ENCODE peak calls at places on chromosome 22, in four cellular contexts. One of them, this sample, is unnamed. For H3K27me3, the result is how much of the 10 kb centered on the place peaks cover.

GRCh38 chr22:40426671-40427070 is 56.3 kb downstream of the SGSM3 start:
- DNase-seq in H1: no peak
- DNase-seq in K562: no peak
- DNase-seq in ovary: no peak
- DNase-seq in this sample: no peak

GRCh38 chr22:49962012-49962750 is 1.6 kb downstream of the PIM3 start:
- DNase-seq in H1: no peak
- DNase-seq in K562: peak
- DNase-seq in ovary: peak
- DNase-seq in this sample: peak

GRCh38 chr22:44583854-44584253 is 85.8 kb upstream of the RTL6 start:
- DNase-seq in H1: no peak
- DNase-seq in K562: no peak
- DNase-seq in ovary: peak
- DNase-seq in this sample: peak

GRCh38 chr22:39414377-39414776 is 14.8 kb downstream of the TAB1 start:
- DNase-seq in H1: no peak
- DNase-seq in K562: no peak
- DNase-seq in ovary: no peak
- DNase-seq in this sample: no peak

GRCh38 chr22:37669586-37669985 is 5.8 kb upstream of the LGALS1 start:
- DNase-seq in H1: no peak
- DNase-seq in K562: no peak
- DNase-seq in ovary: no peak
- DNase-seq in this sample: no peak

GRCh38 chr22:49502126-49502826 is 325.4 kb downstream of the BRD1 start:
- DNase-seq in H1: no peak
- DNase-seq in K562: no peak
- DNase-seq in ovary: no peak
- DNase-seq in this sample: no peak

GRCh38 chr22:25054943-25055511 is 102.5 kb downstream of the KIAA1671 start:
- DNase-seq in H1: no peak
- DNase-seq in K562: no peak
- DNase-seq in ovary: no peak
- DNase-seq in this sample: no peak

GRCh38 chr22:44154431-44154942 is 26.2 kb upstream of the PARVG start:
- DNase-seq in H1: no peak
- DNase-seq in K562: no peak
- DNase-seq in ovary: no peak
- DNase-seq in this sample: no peak

GRCh38 chr22:37483594-37484114 is 2.5 kb downstream of the MFNG start:
- DNase-seq in H1: no peak
- DNase-seq in K562: no peak
- DNase-seq in ovary: no peak
- DNase-seq in this sample: peak

GRCh38 chr22:36775589-36775965 is 342 bp downstream of the IFT27 start:
- DNase-seq in H1: no peak
- DNase-seq in K562: no peak
- DNase-seq in ovary: peak
- DNase-seq in this sample: peak

GRCh38 chr22:41197808-41198585 is 7.1 kb upstream of the L3MBTL2 start:
- DNase-seq in H1: no peak
- DNase-seq in K562: peak
- DNase-seq in ovary: no peak
- DNase-seq in this sample: peak

GRCh38 chr22:27462190-27462589 is 339.4 kb downstream of the MN1 start:
- DNase-seq in H1: no peak
- DNase-seq in K562: no peak
- DNase-seq in ovary: no peak
- DNase-seq in this sample: no peak

GRCh38 chr22:27461470-27461869 is 340.1 kb downstream of the MN1 start:
- DNase-seq in H1: peak
- DNase-seq in K562: no peak
- DNase-seq in ovary: no peak
- DNase-seq in this sample: no peak

GRCh38 chr22:27460596-27461347 is 340.8 kb downstream of the MN1 start:
- DNase-seq in H1: no peak
- DNase-seq in K562: no peak
- DNase-seq in ovary: no peak
- DNase-seq in this sample: no peak

GRCh38 chr22:27466229-27466628 is 335.3 kb downstream of the MN1 start:
- DNase-seq in H1: no peak
- DNase-seq in K562: no peak
- DNase-seq in ovary: no peak
- DNase-seq in this sample: no peak

GRCh38 chr22:27463121-27463520 is 338.4 kb downstream of the MN1 start:
- DNase-seq in H1: no peak
- DNase-seq in K562: no peak
- DNase-seq in ovary: no peak
- DNase-seq in this sample: no peak
- H3K27me3 ChIP-seq in H1: under half
- H3K27me3 ChIP-seq in K562: under half
- H3K27me3 ChIP-seq in ovary: under half
- H3K27me3 ChIP-seq in this sample: under half

GRCh38 chr22:23305922-23306374 is 125.6 kb downstream of the BCR start:
- DNase-seq in H1: no peak
- DNase-seq in K562: no peak
- DNase-seq in ovary: peak
- DNase-seq in this sample: no peak
- TF ChIP-seq EP300 in H1: no peak
- TF ChIP-seq EP300 in K562: no peak
- TF ChIP-seq EP300 in ovary: peak
- TF ChIP-seq EP300 in this sample: no peak

DNA sequence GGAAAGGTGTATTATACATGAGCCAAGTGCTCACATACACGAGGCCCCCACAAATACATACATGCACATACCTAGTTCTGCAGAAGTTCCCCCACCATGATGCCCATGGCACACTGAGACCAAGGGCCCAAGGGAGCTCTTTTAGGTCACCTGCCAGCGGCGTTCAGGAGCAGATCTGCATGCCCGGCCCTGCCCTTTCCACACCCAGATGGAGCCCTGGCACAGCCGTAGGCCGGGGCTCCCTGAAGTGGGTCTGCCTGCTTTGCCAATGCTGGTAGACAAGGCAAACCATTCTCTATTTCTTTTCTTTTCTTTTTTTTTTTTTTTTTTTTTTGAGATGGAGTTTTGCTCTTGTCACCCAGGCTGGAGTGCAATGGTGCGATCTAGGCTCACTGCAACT is 21.5 kb downstream of the NFAM1 start:
- DNase-seq in H1: no peak
- DNase-seq in K562: no peak
- DNase-seq in ovary: no peak
- DNase-seq in this sample: no peak
- H3K27me3 ChIP-seq in H1: under half
- H3K27me3 ChIP-seq in K562: under half
- H3K27me3 ChIP-seq in ovary: under half
- H3K27me3 ChIP-seq in this sample: under half

GRCh38 chr22:26778372-26778771 is 121.0 kb downstream of the MIAT start:
- DNase-seq in H1: no peak
- DNase-seq in K562: no peak
- DNase-seq in ovary: no peak
- DNase-seq in this sample: no peak
- TF ChIP-seq EP300 in H1: no peak
- TF ChIP-seq EP300 in K562: no peak
- TF ChIP-seq EP300 in ovary: no peak
- TF ChIP-seq EP300 in this sample: no peak

GRCh38 chr22:22345781-22346180 is 101.2 kb downstream of the VPREB1 start:
- DNase-seq in H1: no peak
- DNase-seq in K562: no peak
- DNase-seq in ovary: no peak
- DNase-seq in this sample: no peak
- H3K27me3 ChIP-seq in H1: half or more
- H3K27me3 ChIP-seq in K562: under half
- H3K27me3 ChIP-seq in ovary: under half
- H3K27me3 ChIP-seq in this sample: under half

GRCh38 chr22:17705565-17706450 is 67.3 kb downstream of the BCL2L13 start:
- DNase-seq in H1: no peak
- DNase-seq in K562: no peak
- DNase-seq in ovary: no peak
- DNase-seq in this sample: no peak
- TF ChIP-seq EP300 in H1: no peak
- TF ChIP-seq EP300 in K562: no peak
- TF ChIP-seq EP300 in ovary: no peak
- TF ChIP-seq EP300 in this sample: no peak

DNA sequence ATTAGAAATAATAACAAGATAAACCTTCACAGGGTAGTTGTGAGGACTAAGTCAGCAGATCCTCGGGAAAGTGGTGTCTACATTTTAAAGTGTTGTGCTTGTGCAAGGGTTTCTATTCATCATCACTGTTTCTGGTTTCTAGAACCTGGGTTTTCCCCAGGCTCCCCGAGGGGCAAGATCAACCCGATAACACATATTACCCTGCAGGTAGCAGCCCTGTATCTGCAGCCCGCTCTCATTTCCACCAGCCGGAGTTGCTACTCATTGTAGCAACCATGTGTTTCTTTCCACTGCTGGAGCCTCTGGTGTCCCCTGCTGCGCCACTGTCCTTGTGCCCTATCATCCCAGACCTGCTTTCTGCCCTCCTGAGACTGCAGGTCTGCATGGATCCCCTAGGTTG is 67.0 kb downstream of the MIAT start:
- DNase-seq in H1: no peak
- DNase-seq in K562: no peak
- DNase-seq in ovary: no peak
- DNase-seq in this sample: no peak
- H3K27me3 ChIP-seq in H1: under half
- H3K27me3 ChIP-seq in K562: under half
- H3K27me3 ChIP-seq in ovary: under half
- H3K27me3 ChIP-seq in this sample: under half

DNA sequence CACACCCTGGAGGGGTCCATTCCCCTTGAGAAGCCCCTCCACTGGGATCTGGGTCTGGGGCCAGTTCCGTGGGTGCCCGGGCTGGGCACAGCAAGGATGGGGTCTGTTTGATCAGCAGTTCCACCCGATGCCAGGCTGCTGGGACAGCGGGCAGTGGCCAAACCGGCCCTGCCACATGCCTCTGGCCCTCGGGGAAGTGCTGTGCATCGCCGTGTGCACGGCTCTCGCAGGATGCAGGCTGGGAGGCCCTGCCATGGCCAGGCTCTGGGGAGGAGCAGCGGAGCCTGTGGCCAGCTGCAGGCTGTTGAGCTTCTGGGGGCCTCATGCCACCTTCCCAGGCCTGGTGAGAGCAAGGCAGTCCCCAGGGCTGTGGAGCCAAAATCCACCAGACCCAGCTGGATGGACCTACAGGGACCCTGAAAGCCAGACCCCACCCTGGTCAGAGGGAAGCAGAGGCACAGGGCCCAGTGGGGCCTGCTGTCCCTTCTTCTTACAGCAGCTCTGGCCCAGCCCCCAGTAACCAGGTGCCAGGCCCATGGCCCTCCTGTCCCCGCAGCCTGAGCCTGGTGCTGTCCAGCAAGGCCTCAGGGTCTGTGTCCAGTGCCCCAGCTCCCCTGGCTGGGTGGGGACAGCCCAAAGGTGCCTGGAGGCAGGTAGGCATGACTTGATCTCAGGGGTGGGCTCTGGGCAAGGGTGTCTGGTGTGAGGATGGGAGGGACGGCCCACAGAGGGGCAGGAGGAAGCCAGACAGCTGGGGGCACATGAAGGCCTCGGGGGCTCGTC is 57.3 kb downstream of the WNT7B start:
- DNase-seq in H1: no peak
- DNase-seq in K562: no peak
- DNase-seq in ovary: no peak
- DNase-seq in this sample: peak
- TF ChIP-seq EP300 in H1: no peak
- TF ChIP-seq EP300 in K562: no peak
- TF ChIP-seq EP300 in ovary: no peak
- TF ChIP-seq EP300 in this sample: peak